ENCODE peak calls at places on chromosomes 11 and 22, in seven cellular contexts. One of them, this sample, is unnamed. For H3K4me1 and H3K27me3, the result is how much of the 10 kb centered on the place peaks cover.

GRCh38 chr11:36069576-36070214 is 125.8 kb downstream of the LDLRAD3 start:
- DNase-seq in left ventricle myocardium inferior: no peak
- DNase-seq in mammary epithelial cell: peak
- DNase-seq in pancreas: no peak
- DNase-seq in CD4-positive, CD25-positive, alpha-beta regulatory T cell: no peak
- DNase-seq in stomach: no peak
- DNase-seq in thoracic aorta: no peak
- DNase-seq in this sample: no peak

GRCh38 chr11:116438651-116439479 is 333.9 kb downstream of the BUD13 start:
- DNase-seq in left ventricle myocardium inferior: no peak
- DNase-seq in mammary epithelial cell: no peak
- DNase-seq in pancreas: no peak
- DNase-seq in CD4-positive, CD25-positive, alpha-beta regulatory T cell: no peak
- DNase-seq in stomach: no peak
- DNase-seq in thoracic aorta: no peak
- DNase-seq in this sample: no peak

GRCh38 chr22:27686534-27686933 is 115.0 kb downstream of the MN1 start:
- DNase-seq in left ventricle myocardium inferior: peak
- DNase-seq in mammary epithelial cell: no peak
- DNase-seq in pancreas: peak
- DNase-seq in CD4-positive, CD25-positive, alpha-beta regulatory T cell: no peak
- DNase-seq in stomach: peak
- DNase-seq in thoracic aorta: peak
- DNase-seq in this sample: no peak

GRCh38 chr11:94129505-94130335 is 1.1 kb downstream of the PANX1 start:
- DNase-seq in left ventricle myocardium inferior: no peak
- DNase-seq in mammary epithelial cell: no peak
- DNase-seq in pancreas: no peak
- DNase-seq in CD4-positive, CD25-positive, alpha-beta regulatory T cell: peak
- DNase-seq in stomach: no peak
- DNase-seq in thoracic aorta: no peak
- DNase-seq in this sample: peak

GRCh38 chr11:7098235-7098832 is 9.5 kb downstream of the RBMXL2 start:
- DNase-seq in left ventricle myocardium inferior: no peak
- DNase-seq in mammary epithelial cell: peak
- DNase-seq in pancreas: no peak
- DNase-seq in CD4-positive, CD25-positive, alpha-beta regulatory T cell: peak
- DNase-seq in stomach: no peak
- DNase-seq in thoracic aorta: no peak
- DNase-seq in this sample: no peak

GRCh38 chr11:1473011-1473628 is 13.5 kb downstream of the MOB2 start:
- DNase-seq in left ventricle myocardium inferior: peak
- DNase-seq in mammary epithelial cell: no peak
- DNase-seq in pancreas: no peak
- DNase-seq in CD4-positive, CD25-positive, alpha-beta regulatory T cell: no peak
- DNase-seq in stomach: no peak
- DNase-seq in thoracic aorta: no peak
- DNase-seq in this sample: no peak

GRCh38 chr11:70527429-70528045 is 129.2 kb downstream of the CTTN start:
- DNase-seq in left ventricle myocardium inferior: no peak
- DNase-seq in mammary epithelial cell: no peak
- DNase-seq in pancreas: peak
- DNase-seq in CD4-positive, CD25-positive, alpha-beta regulatory T cell: no peak
- DNase-seq in stomach: no peak
- DNase-seq in thoracic aorta: no peak
- DNase-seq in this sample: no peak

GRCh38 chr11:80970016-80970516 is 1529.2 kb upstream of the TENM4 start:
- DNase-seq in left ventricle myocardium inferior: no peak
- DNase-seq in mammary epithelial cell: no peak
- DNase-seq in pancreas: no peak
- DNase-seq in CD4-positive, CD25-positive, alpha-beta regulatory T cell: no peak
- DNase-seq in stomach: no peak
- DNase-seq in thoracic aorta: no peak
- DNase-seq in this sample: no peak

GRCh38 chr22:29310065-29310862 is 3.8 kb downstream of the GAS2L1 start:
- DNase-seq in left ventricle myocardium inferior: no peak
- DNase-seq in mammary epithelial cell: peak
- DNase-seq in pancreas: no peak
- DNase-seq in CD4-positive, CD25-positive, alpha-beta regulatory T cell: no peak
- DNase-seq in stomach: no peak
- DNase-seq in thoracic aorta: no peak
- DNase-seq in this sample: no peak

GRCh38 chr22:27560781-27561180 is 240.8 kb downstream of the MN1 start:
- DNase-seq in left ventricle myocardium inferior: no peak
- DNase-seq in mammary epithelial cell: no peak
- DNase-seq in pancreas: no peak
- DNase-seq in CD4-positive, CD25-positive, alpha-beta regulatory T cell: no peak
- DNase-seq in stomach: no peak
- DNase-seq in thoracic aorta: no peak
- DNase-seq in this sample: no peak

GRCh38 chr11:17353228-17354021 is 1.8 kb downstream of the NCR3LG1 start:
- DNase-seq in left ventricle myocardium inferior: peak
- DNase-seq in mammary epithelial cell: peak
- DNase-seq in pancreas: peak
- DNase-seq in CD4-positive, CD25-positive, alpha-beta regulatory T cell: peak
- DNase-seq in stomach: peak
- DNase-seq in thoracic aorta: peak
- DNase-seq in this sample: no peak

DNA sequence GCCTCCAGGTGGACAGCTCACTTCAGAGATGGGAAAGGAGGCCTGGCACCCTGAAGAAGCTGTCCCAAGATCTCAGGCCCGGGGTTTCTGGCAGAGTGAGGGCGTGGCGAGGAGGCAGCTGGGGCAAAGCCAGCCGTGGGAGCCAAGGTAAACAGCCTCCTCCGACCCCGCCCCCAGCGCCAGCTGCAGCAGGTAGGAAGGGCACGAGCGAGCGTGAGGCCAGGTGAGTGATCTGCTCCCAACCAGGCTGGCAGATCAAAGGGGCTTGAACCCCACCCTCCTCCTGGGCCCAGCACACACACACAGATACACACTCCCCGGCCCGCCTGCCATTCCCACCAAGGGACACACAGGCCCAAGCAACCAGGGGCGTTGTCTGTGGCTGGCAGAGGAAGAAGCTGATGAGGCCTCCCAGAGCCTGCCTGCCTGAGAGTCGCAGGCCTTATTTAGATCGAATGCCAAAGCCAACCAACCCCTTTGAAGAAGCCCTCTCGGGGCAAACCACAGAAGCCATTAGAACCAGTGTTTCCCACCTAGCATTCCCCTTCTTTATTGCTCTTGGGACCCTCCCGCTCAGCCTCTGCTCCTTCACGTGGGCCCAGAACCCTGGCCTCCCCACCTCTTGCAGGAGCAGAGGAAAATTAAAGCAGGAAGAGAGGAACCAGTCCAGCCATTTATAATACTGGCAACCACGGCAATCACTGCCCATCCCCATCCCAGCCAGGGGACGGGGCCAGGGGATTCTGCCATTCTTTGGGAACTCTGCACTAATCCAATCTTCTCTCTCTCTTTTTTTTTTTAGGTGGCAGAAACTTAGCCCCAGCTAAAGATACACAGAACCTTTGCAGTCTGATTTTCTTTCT is 5.0 kb downstream of the PDGFB start:
- DNase-seq in left ventricle myocardium inferior: no peak
- DNase-seq in mammary epithelial cell: peak
- DNase-seq in pancreas: peak
- DNase-seq in CD4-positive, CD25-positive, alpha-beta regulatory T cell: no peak
- DNase-seq in stomach: peak
- DNase-seq in thoracic aorta: no peak
- DNase-seq in this sample: no peak
- H3K4me1 ChIP-seq in left ventricle myocardium inferior: half or more
- H3K4me1 ChIP-seq in mammary epithelial cell: under half
- H3K4me1 ChIP-seq in pancreas: under half
- H3K4me1 ChIP-seq in CD4-positive, CD25-positive, alpha-beta regulatory T cell: half or more
- H3K4me1 ChIP-seq in stomach: half or more
- H3K4me1 ChIP-seq in thoracic aorta: under half
- H3K4me1 ChIP-seq in this sample: half or more

GRCh38 chr11:129861702-129862107 is 33.7 kb downstream of the NFRKB start:
- DNase-seq in left ventricle myocardium inferior: peak
- DNase-seq in mammary epithelial cell: peak
- DNase-seq in pancreas: no peak
- DNase-seq in CD4-positive, CD25-positive, alpha-beta regulatory T cell: no peak
- DNase-seq in stomach: peak
- DNase-seq in thoracic aorta: no peak
- DNase-seq in this sample: no peak
- H3K27ac ChIP-seq in left ventricle myocardium inferior: peak
- H3K27ac ChIP-seq in mammary epithelial cell: peak
- H3K27ac ChIP-seq in pancreas: peak
- H3K27ac ChIP-seq in CD4-positive, CD25-positive, alpha-beta regulatory T cell: no peak
- H3K27ac ChIP-seq in stomach: peak
- H3K27ac ChIP-seq in thoracic aorta: no peak
- H3K27ac ChIP-seq in this sample: peak

GRCh38 chr22:49148895-49149418 is 678.7 kb downstream of the BRD1 start:
- DNase-seq in left ventricle myocardium inferior: no peak
- DNase-seq in mammary epithelial cell: no peak
- DNase-seq in pancreas: no peak
- DNase-seq in CD4-positive, CD25-positive, alpha-beta regulatory T cell: no peak
- DNase-seq in stomach: no peak
- DNase-seq in thoracic aorta: no peak
- DNase-seq in this sample: no peak
- H3K27me3 ChIP-seq in left ventricle myocardium inferior: half or more
- H3K27me3 ChIP-seq in mammary epithelial cell: under half
- H3K27me3 ChIP-seq in pancreas: under half
- H3K27me3 ChIP-seq in CD4-positive, CD25-positive, alpha-beta regulatory T cell: under half
- H3K27me3 ChIP-seq in stomach: half or more
- H3K27me3 ChIP-seq in thoracic aorta: under half
- H3K27me3 ChIP-seq in this sample: under half

GRCh38 chr22:42433754-42434153 is 1.6 kb upstream of the NFAM1 start:
- DNase-seq in left ventricle myocardium inferior: no peak
- DNase-seq in mammary epithelial cell: peak
- DNase-seq in pancreas: no peak
- DNase-seq in CD4-positive, CD25-positive, alpha-beta regulatory T cell: no peak
- DNase-seq in stomach: no peak
- DNase-seq in thoracic aorta: no peak
- DNase-seq in this sample: no peak

GRCh38 chr22:42434283-42434682 is 2.1 kb upstream of the NFAM1 start:
- DNase-seq in left ventricle myocardium inferior: no peak
- DNase-seq in mammary epithelial cell: no peak
- DNase-seq in pancreas: peak
- DNase-seq in CD4-positive, CD25-positive, alpha-beta regulatory T cell: no peak
- DNase-seq in stomach: no peak
- DNase-seq in thoracic aorta: no peak
- DNase-seq in this sample: no peak

GRCh38 chr22:42431401-42432019 is 693 bp downstream of the NFAM1 start:
- DNase-seq in left ventricle myocardium inferior: no peak
- DNase-seq in mammary epithelial cell: no peak
- DNase-seq in pancreas: no peak
- DNase-seq in CD4-positive, CD25-positive, alpha-beta regulatory T cell: no peak
- DNase-seq in stomach: no peak
- DNase-seq in thoracic aorta: no peak
- DNase-seq in this sample: no peak

GRCh38 chr22:42432020-42432596 is at the start of gene NFAM1:
- DNase-seq in left ventricle myocardium inferior: peak
- DNase-seq in mammary epithelial cell: no peak
- DNase-seq in pancreas: peak
- DNase-seq in CD4-positive, CD25-positive, alpha-beta regulatory T cell: no peak
- DNase-seq in stomach: peak
- DNase-seq in thoracic aorta: no peak
- DNase-seq in this sample: no peak

DNA sequence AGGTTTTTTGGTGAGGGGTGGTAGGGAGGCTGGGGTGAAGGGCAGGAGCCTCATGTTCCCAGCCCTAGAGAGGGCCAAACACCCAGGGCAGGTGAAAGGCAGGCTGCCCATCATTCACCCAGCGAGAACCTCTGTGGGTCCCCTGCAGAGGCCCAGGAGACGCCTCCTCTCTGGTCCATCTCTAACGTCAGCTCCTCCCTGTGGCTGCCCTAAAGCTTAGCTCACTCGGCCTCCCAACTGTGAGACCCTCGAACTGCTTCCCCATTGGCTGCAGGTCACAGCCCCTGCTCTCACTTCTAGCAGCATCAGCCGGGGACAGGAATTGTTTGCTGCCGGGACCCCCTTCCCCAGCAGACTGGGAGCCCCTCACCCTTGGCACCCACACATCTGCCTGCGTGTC is 615 bp upstream of the NFAM1 start:
- DNase-seq in left ventricle myocardium inferior: no peak
- DNase-seq in mammary epithelial cell: no peak
- DNase-seq in pancreas: no peak
- DNase-seq in CD4-positive, CD25-positive, alpha-beta regulatory T cell: no peak
- DNase-seq in stomach: no peak
- DNase-seq in thoracic aorta: no peak
- DNase-seq in this sample: no peak
- H3K4me1 ChIP-seq in left ventricle myocardium inferior: under half
- H3K4me1 ChIP-seq in mammary epithelial cell: under half
- H3K4me1 ChIP-seq in pancreas: under half
- H3K4me1 ChIP-seq in CD4-positive, CD25-positive, alpha-beta regulatory T cell: under half
- H3K4me1 ChIP-seq in stomach: under half
- H3K4me1 ChIP-seq in thoracic aorta: under half
- H3K4me1 ChIP-seq in this sample: under half

DNA sequence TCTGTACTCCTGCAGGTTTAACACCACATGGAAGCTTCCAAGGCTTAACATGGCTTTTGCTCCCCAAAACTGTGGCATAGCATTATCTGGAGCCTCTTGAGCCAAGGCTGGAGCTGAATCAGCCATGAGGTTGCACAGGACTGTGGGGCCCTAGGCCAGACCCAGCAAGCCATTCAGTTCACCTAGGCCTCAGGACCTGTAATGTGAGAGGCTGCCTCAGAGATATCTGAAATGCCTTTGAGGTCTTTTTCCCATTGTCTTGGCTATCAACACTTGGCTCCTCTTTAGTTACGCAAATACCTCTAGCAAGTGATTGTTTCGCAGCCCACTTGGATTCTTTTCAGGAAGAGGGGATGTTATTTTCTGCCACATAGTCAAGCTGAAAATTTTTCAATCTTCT is 72.0 kb downstream of the VPREB1 start:
- DNase-seq in left ventricle myocardium inferior: no peak
- DNase-seq in mammary epithelial cell: no peak
- DNase-seq in pancreas: no peak
- DNase-seq in CD4-positive, CD25-positive, alpha-beta regulatory T cell: no peak
- DNase-seq in stomach: no peak
- DNase-seq in thoracic aorta: no peak
- DNase-seq in this sample: no peak
- H3K27ac ChIP-seq in left ventricle myocardium inferior: no peak
- H3K27ac ChIP-seq in mammary epithelial cell: no peak
- H3K27ac ChIP-seq in pancreas: no peak
- H3K27ac ChIP-seq in CD4-positive, CD25-positive, alpha-beta regulatory T cell: no peak
- H3K27ac ChIP-seq in stomach: no peak
- H3K27ac ChIP-seq in thoracic aorta: no peak
- H3K27ac ChIP-seq in this sample: no peak

GRCh38 chr22:32343929-32344328 is 13.7 kb upstream of the RFPL3 start:
- DNase-seq in left ventricle myocardium inferior: no peak
- DNase-seq in mammary epithelial cell: no peak
- DNase-seq in pancreas: no peak
- DNase-seq in CD4-positive, CD25-positive, alpha-beta regulatory T cell: no peak
- DNase-seq in stomach: no peak
- DNase-seq in thoracic aorta: no peak
- DNase-seq in this sample: no peak
- H3K27me3 ChIP-seq in left ventricle myocardium inferior: under half
- H3K27me3 ChIP-seq in mammary epithelial cell: under half
- H3K27me3 ChIP-seq in pancreas: under half
- H3K27me3 ChIP-seq in CD4-positive, CD25-positive, alpha-beta regulatory T cell: under half
- H3K27me3 ChIP-seq in stomach: under half
- H3K27me3 ChIP-seq in thoracic aorta: under half
- H3K27me3 ChIP-seq in this sample: under half

DNA sequence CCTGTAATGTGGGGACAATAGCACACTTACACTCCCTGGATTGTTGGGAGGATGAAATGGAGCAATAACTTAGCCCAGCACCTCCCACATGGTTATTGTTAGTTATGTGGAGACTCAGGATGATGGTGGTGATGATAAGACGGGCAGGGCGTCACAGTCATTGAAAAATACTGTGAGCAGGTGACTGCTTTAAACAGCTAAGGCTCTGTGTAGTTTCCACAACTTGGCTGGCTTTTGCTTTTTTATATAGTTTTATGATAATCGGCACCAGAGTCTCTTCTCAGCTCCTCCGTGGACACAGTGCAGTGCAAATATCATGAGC is 155.1 kb downstream of the ADAMTS15 start:
- DNase-seq in left ventricle myocardium inferior: no peak
- DNase-seq in mammary epithelial cell: no peak
- DNase-seq in pancreas: no peak
- DNase-seq in CD4-positive, CD25-positive, alpha-beta regulatory T cell: no peak
- DNase-seq in stomach: no peak
- DNase-seq in thoracic aorta: no peak
- DNase-seq in this sample: no peak
- H3K4me1 ChIP-seq in left ventricle myocardium inferior: half or more
- H3K4me1 ChIP-seq in mammary epithelial cell: under half
- H3K4me1 ChIP-seq in pancreas: under half
- H3K4me1 ChIP-seq in CD4-positive, CD25-positive, alpha-beta regulatory T cell: under half
- H3K4me1 ChIP-seq in stomach: under half
- H3K4me1 ChIP-seq in thoracic aorta: under half
- H3K4me1 ChIP-seq in this sample: half or more